ENCODE peak calls at places on chromosomes 13 and 19, in eight cellular contexts. S is nephron progenitor cell; Z is NCI-H187; A is CD8-positive, alpha-beta T cell; B is AML-193; H is stimulated activated CD8-positive, alpha-beta memory T cell treated with anti-CD3 and anti-CD28 coated beads, Interleukin-7, amount 100 ng/mL, for 1 hour; X is astrocyte; W is stimulated activated CD4-positive, alpha-beta T cell treated with anti-CD3 and anti-CD28 coated beads, Interleukin-1b, Interleukin-23, amount 100 ng/mL, for 1 hour. F is an unnamed sample.

GRCh38 chr19:7872306-7873204 is 1.6 kb downstream of the PRR36 start:
- DNase-seq in S (no peak), Z (no peak), A (no peak), B (no peak), H (no peak), X (no peak), W (no peak), F (no peak)

GRCh38 chr13:99415014-99415650 is 86.1 kb upstream of the TM9SF2 start:
- DNase-seq in S (no peak), Z (no peak), A (no peak), B (no peak), H (no peak), X (no peak), W (no peak), F (no peak)

GRCh38 chr19:38378866-38379265 is 4.5 kb downstream of the PSMD8 start:
- DNase-seq in S (no peak), Z (no peak), A (no peak), B (no peak), H (no peak), X (no peak), W (no peak), F (no peak)

GRCh38 chr19:29467824-29468401 is 57.9 kb upstream of the VSTM2B start:
- DNase-seq in S (peak), Z (no peak), A (no peak), B (peak), H (no peak), X (no peak), W (no peak), F (no peak)

GRCh38 chr13:57787058-57787791 is 155.7 kb downstream of the PCDH17 start:
- DNase-seq in S (peak), Z (no peak), A (no peak), B (no peak), H (no peak), X (no peak), W (no peak), F (no peak)

GRCh38 chr13:45219938-45220375 is 19.1 kb upstream of the KCTD4 start:
- DNase-seq in S (no peak), Z (no peak), A (no peak), B (peak), H (no peak), X (peak), W (no peak), F (no peak)

GRCh38 chr19:14089662-14090508 is 666 bp downstream of the SAMD1 start:
- DNase-seq in S (peak), Z (no peak), A (peak), B (no peak), H (no peak), X (peak), W (no peak), F (peak)

GRCh38 chr19:29492761-29493160 is 33.0 kb upstream of the VSTM2B start:
- DNase-seq in S (no peak), Z (no peak), A (no peak), B (no peak), H (no peak), X (no peak), W (no peak), F (no peak)

GRCh38 chr19:19386373-19386869 is 19.1 kb upstream of the GATAD2A start:
- DNase-seq in S (no peak), Z (no peak), A (no peak), B (no peak), H (no peak), X (no peak), W (no peak), F (peak)

GRCh38 chr19:6223461-6224307 is 56.1 kb downstream of the MLLT1 start:
- DNase-seq in S (no peak), Z (peak), A (no peak), B (no peak), H (no peak), X (no peak), W (no peak), F (no peak)

GRCh38 chr19:49441210-49441959 is at the start of gene SLC17A7:
- DNase-seq in S (peak), Z (no peak), A (peak), B (no peak), H (no peak), X (no peak), W (no peak), F (peak)

GRCh38 chr19:54533476-54533875 is 30.8 kb downstream of the LAIR2 start:
- DNase-seq in S (no peak), Z (no peak), A (no peak), B (no peak), H (no peak), X (no peak), W (no peak), F (no peak)

GRCh38 chr13:87302034-87302433 is 369.1 kb upstream of the SLITRK5 start:
- DNase-seq in S (no peak), Z (no peak), A (no peak), B (no peak), H (no peak), X (no peak), W (no peak), F (no peak)

GRCh38 chr19:31274964-31275319 is 74.3 kb downstream of the TSHZ3 start:
- DNase-seq in S (no peak), Z (no peak), A (no peak), B (no peak), H (no peak), X (no peak), W (no peak), F (no peak)

GRCh38 chr19:55986487-55986886 is at the start of gene NLRP5:
- DNase-seq in S (no peak), Z (peak), A (no peak), B (no peak), H (no peak), X (no peak), W (no peak), F (no peak)

GRCh38 chr13:110290811-110291210 is 16.1 kb downstream of the COL4A1 start:
- DNase-seq in S (no peak), Z (no peak), A (no peak), B (no peak), H (no peak), X (no peak), W (no peak), F (no peak)

GRCh38 chr19:41226053-41226873 is 7.2 kb downstream of the AXL start:
- DNase-seq in S (peak), Z (no peak), A (peak), B (no peak), H (no peak), X (peak), W (no peak), F (no peak)

GRCh38 chr19:1512671-1513491 is at the start of gene ADAMTSL5:
- DNase-seq in S (peak), Z (no peak), A (peak), B (peak), H (peak), X (no peak), W (peak), F (peak)

GRCh38 chr13:51632643-51633357 is 48.5 kb downstream of the WDFY2 start:
- DNase-seq in S (no peak), Z (no peak), A (no peak), B (no peak), H (no peak), X (no peak), W (no peak), F (no peak)

GRCh38 chr13:50228527-50228926 is 213.3 kb downstream of the KCNRG start:
- DNase-seq in S (no peak), Z (no peak), A (no peak), B (no peak), H (no peak), X (no peak), W (no peak), F (no peak)